ENCODE peak calls at places on chromosomes 13 and 19, in ten cellular contexts. L, N, K, Z, C, O, P, I, H and X are unnamed samples.

GRCh38 chr13:51801631-51802099 is 2.3 kb downstream of the DHRS12 start:
- DNase-seq in C (no peak), L (peak; percentile 88), P (peak; percentile 30), H (no peak), I (peak; percentile 83), K (peak; percentile 50), N (peak; percentile 72), O (peak; percentile 86), Z (peak; percentile 92), X (peak; percentile 92)

GRCh38 chr13:77696006-77696862 is 1.3 kb upstream of the SLAIN1 start:
- DNase-seq in L (no peak), O (no peak), Z (no peak), I (no peak), K (no peak), N (no peak), H (no peak), C (peak; percentile 14), P (peak; percentile 47), X (peak; percentile 69)

GRCh38 chr19:2523630-2524311 is 47.8 kb downstream of the GADD45B start:
- DNase-seq in H (no peak), C (no peak), P (no peak), Z (no peak), I (no peak), K (no peak), O (no peak), N (no peak), L (no peak), X (peak; percentile 54)

GRCh38 chr13:41562083-41562482 is 104.7 kb downstream of the RGCC start:
- DNase-seq in P (no peak), C (no peak), O (peak; percentile 55), I (peak; percentile 72), N (peak; percentile 68), K (peak; percentile 59), Z (peak; percentile 87), L (no peak), H (no peak), X (no peak)

GRCh38 chr13:113327391-113327765 is 30.3 kb downstream of the LAMP1 start:
- DNase-seq in Z (no peak), K (no peak), C (no peak), L (no peak), O (no peak), N (no peak), P (no peak), H (no peak), I (no peak), X (no peak)

GRCh38 chr19:28393574-28394336 is 819.2 kb downstream of the UQCRFS1 start:
- DNase-seq in L (no peak), K (no peak), N (no peak), H (no peak), I (no peak), O (no peak), Z (no peak), P (no peak), C (peak; percentile 84), X (peak; percentile 37)

GRCh38 chr13:22773475-22773874 is 407.3 kb upstream of the SGCG start:
- DNase-seq in O (no peak), L (no peak), Z (no peak), K (no peak), P (no peak), C (no peak), H (no peak), I (no peak), N (no peak), X (no peak)

GRCh38 chr13:109256866-109257760 is 529.3 kb downstream of the IRS2 start:
- DNase-seq in I (peak; percentile 68), H (no peak), L (no peak), P (peak; percentile 93), O (no peak), N (no peak), K (no peak), Z (no peak), C (no peak), X (no peak)

GRCh38 chr13:80227645-80228044 is 113.3 kb downstream of the SPRY2 start:
- DNase-seq in K (no peak), P (no peak), L (no peak), Z (no peak), H (no peak), I (no peak), O (no peak), N (no peak), C (no peak), X (no peak)

GRCh38 chr19:10317857-10318462 is 2.1 kb upstream of the FDX2 start:
- DNase-seq in I (no peak), L (no peak), Z (no peak), C (no peak), N (no peak), K (no peak), O (no peak), H (no peak), P (no peak), X (no peak)

GRCh38 chr13:75486146-75486545 is 4.2 kb upstream of the TBC1D4 start:
- DNase-seq in O (no peak), H (peak; percentile 35), C (no peak), P (no peak), K (no peak), N (no peak), Z (no peak), L (no peak), I (no peak), X (peak; percentile 3)

GRCh38 chr13:21020581-21020980 is 40.8 kb downstream of the LATS2 start:
- DNase-seq in Z (no peak), L (peak; percentile 4), H (peak; percentile 14), K (no peak), C (no peak), P (no peak), O (no peak), I (no peak), N (no peak), X (no peak)

GRCh38 chr13:39876258-39876657 is 220.8 kb downstream of the COG6 start:
- DNase-seq in P (peak; percentile 61), I (no peak), L (no peak), H (no peak), C (no peak), K (no peak), Z (no peak), N (no peak), O (no peak), X (no peak)

GRCh38 chr19:7682175-7682855 is 1.7 kb downstream of the TRAPPC5 start:
- DNase-seq in P (no peak), I (no peak), L (no peak), H (peak; percentile 72), O (no peak), K (no peak), N (no peak), C (no peak), Z (no peak), X (no peak)

GRCh38 chr13:80533175-80533574 is 192.2 kb upstream of the SPRY2 start:
- DNase-seq in C (no peak), L (no peak), K (no peak), I (no peak), H (no peak), P (no peak), O (no peak), Z (no peak), N (no peak), X (no peak)

GRCh38 chr19:33819875-33820781 is 23.5 kb downstream of the KCTD15 start:
- DNase-seq in K (peak; percentile 43), P (peak; percentile 85), H (peak; percentile 83), O (peak; percentile 87), I (peak; percentile 84), C (peak; percentile 32), Z (peak; percentile 88), N (peak; percentile 82), L (peak; percentile 79), X (peak; percentile 80)
- H3K4me1 ChIP-seq in K (peaks cover 21% of the 10 kb centered on the region), P (peaks cover 31% of the 10 kb centered on the region), H (no peaks in the 10 kb centered on the region), O (no peaks in the 10 kb centered on the region), I (no peaks in the 10 kb centered on the region), C (no peaks in the 10 kb centered on the region), Z (peaks cover 19% of the 10 kb centered on the region), N (peaks cover 7% of the 10 kb centered on the region), L (peaks cover 21% of the 10 kb centered on the region), X (peaks cover 13% of the 10 kb centered on the region)

DNA sequence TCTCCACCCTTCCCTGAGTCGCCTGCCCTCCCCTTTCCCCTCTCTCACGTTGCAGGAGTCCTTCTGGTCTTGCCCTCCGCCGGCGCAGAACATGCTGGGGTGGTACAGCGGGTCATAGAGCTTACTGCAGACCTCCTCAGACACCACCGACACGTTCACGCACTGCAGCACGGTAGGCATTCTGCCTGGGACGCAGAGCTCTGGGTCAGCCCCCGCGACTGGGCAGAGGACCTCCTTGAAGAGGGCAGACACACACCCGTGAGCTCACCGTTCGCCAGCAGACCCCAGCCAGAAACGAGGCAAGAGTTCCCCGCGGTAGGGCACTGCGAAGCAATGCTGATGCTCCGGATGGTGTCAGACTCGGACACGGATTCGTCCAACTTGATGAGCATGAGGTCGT is 2.9 kb downstream of the KLK4 start:
- DNase-seq in C (no peak), Z (no peak), O (no peak), K (no peak), P (no peak), L (no peak), H (no peak), I (no peak), N (no peak), X (no peak)
- H3K27me3 ChIP-seq in C (peaks cover 67% of the 10 kb centered on the region), Z (peaks cover 53% of the 10 kb centered on the region), O (peaks cover 29% of the 10 kb centered on the region), K (no peaks in the 10 kb centered on the region), P (peaks cover 71% of the 10 kb centered on the region), L (peaks cover 64% of the 10 kb centered on the region), H (peaks cover 27% of the 10 kb centered on the region), I (no peaks in the 10 kb centered on the region), N (peaks cover 24% of the 10 kb centered on the region), X (peaks cover 71% of the 10 kb centered on the region)

GRCh38 chr19:45781282-45782161 is 768 bp downstream of the DMPK start:
- DNase-seq in K (no peak), N (peak; percentile 86), L (no peak), P (peak; percentile 71), Z (peak; percentile 73), I (no peak), C (no peak), O (no peak), H (no peak), X (no peak)

GRCh38 chr19:45780448-45781281 is 1.6 kb downstream of the DMPK start:
- DNase-seq in P (no peak), K (no peak), H (no peak), C (no peak), N (no peak), I (no peak), Z (peak; percentile 71), O (no peak), L (no peak), X (no peak)

GRCh38 chr19:45778010-45778671 is 4.1 kb downstream of the DMPK start:
- DNase-seq in C (no peak), K (no peak), N (no peak), Z (peak; percentile 68), H (no peak), L (no peak), O (no peak), I (no peak), P (no peak), X (no peak)

GRCh38 chr19:45779231-45780145 is 2.8 kb downstream of the DMPK start:
- DNase-seq in N (peak; percentile 85), O (peak; percentile 98), L (peak; percentile 86), K (peak; percentile 88), Z (peak; percentile 96), P (peak; percentile 86), C (peak; percentile 84), I (peak; percentile 76), H (peak; percentile 97), X (peak; percentile 96)

GRCh38 chr19:45780146-45780447 is 2.2 kb downstream of the DMPK start:
- DNase-seq in I (no peak), Z (peak; percentile 65), C (no peak), K (no peak), P (no peak), N (no peak), L (no peak), O (no peak), H (no peak), X (no peak)
- H3K4me1 ChIP-seq in I (no peaks in the 10 kb centered on the region), Z (peaks cover 53% of the 10 kb centered on the region), C (peaks cover 6% of the 10 kb centered on the region), K (peaks cover 70% of the 10 kb centered on the region), P (peaks cover 49% of the 10 kb centered on the region), N (peaks cover 34% of the 10 kb centered on the region), L (peaks cover 72% of the 10 kb centered on the region), O (no peaks in the 10 kb centered on the region), H (peaks cover 3% of the 10 kb centered on the region), X (peaks cover 24% of the 10 kb centered on the region)

GRCh38 chr19:53994811-53995210 is 3.4 kb downstream of the CACNG6 start:
- DNase-seq in I (no peak), P (peak; percentile 20), C (no peak), N (no peak), K (no peak), H (no peak), O (no peak), Z (no peak), L (no peak), X (no peak)
- H3K27me3 ChIP-seq in I (peaks cover 5% of the 10 kb centered on the region), P (no peaks in the 10 kb centered on the region), C (peaks cover 19% of the 10 kb centered on the region), N (no peaks in the 10 kb centered on the region), K (peaks cover 4% of the 10 kb centered on the region), H (no peaks in the 10 kb centered on the region), O (peaks cover 17% of the 10 kb centered on the region), Z (peaks cover 56% of the 10 kb centered on the region), L (peaks cover 78% of the 10 kb centered on the region), X (peaks cover 89% of the 10 kb centered on the region)